ENCODE peak calls at places on chromosomes 1 and 21, in nine cellular contexts. L is HCT116, T is SK-N-SH, O is astrocyte, P is Karpas-422, K is hepatocyte, A is IMR-90, X is fibroblast of lung, D is GM23248. R is an unnamed sample. For H3K4me1 and H4K20me1, the result is how much of the 10 kb centered on the place peaks cover.

GRCh38 chr1:51044834-51045233 is 57.2 kb upstream of the C1orf185 start:
- DNase-seq in L (no peak), T (peak), O (no peak), P (peak), K (no peak), A (no peak), X (no peak), D (peak), R (no peak)

GRCh38 chr1:70504821-70505193 is 93.7 kb downstream of the CTH start:
- DNase-seq in L (no peak), T (peak), O (peak), P (no peak), K (peak), A (peak), X (peak), D (peak), R (no peak)

GRCh38 chr1:61356995-61357394 is 274.6 kb downstream of the NFIA start:
- DNase-seq in L (no peak), T (no peak), O (no peak), P (no peak), K (no peak), A (no peak), X (no peak), D (no peak), R (no peak)

GRCh38 chr1:25677193-25677773 is 60.7 kb downstream of the MAN1C1 start:
- DNase-seq in L (no peak), T (no peak), O (no peak), P (no peak), K (no peak), A (no peak), X (no peak), D (no peak), R (no peak)

GRCh38 chr1:229406798-229407197 is 27.1 kb downstream of the ACTA1 start:
- DNase-seq in L (no peak), T (no peak), O (no peak), P (peak), K (peak), A (no peak), X (no peak), D (no peak), R (no peak)

GRCh38 chr1:241703001-241703400 is 50.9 kb downstream of the WDR64 start:
- DNase-seq in L (no peak), T (no peak), O (no peak), P (no peak), K (no peak), A (no peak), X (no peak), D (peak), R (no peak)

GRCh38 chr21:37231671-37232070 is 35.5 kb downstream of the VPS26C start:
- DNase-seq in L (no peak), T (no peak), O (no peak), P (no peak), K (no peak), A (no peak), X (no peak), D (no peak), R (no peak)

GRCh38 chr1:220877348-220878095 is 1.7 kb upstream of the HLX start:
- DNase-seq in L (no peak), T (no peak), O (no peak), P (no peak), K (no peak), A (no peak), X (no peak), D (no peak), R (no peak)

GRCh38 chr1:166235728-166236127 is 68.9 kb upstream of the FAM78B start:
- DNase-seq in L (no peak), T (no peak), O (no peak), P (no peak), K (no peak), A (no peak), X (no peak), D (no peak), R (no peak)

GRCh38 chr21:43826623-43826974 is 37.2 kb downstream of the RRP1 start:
- DNase-seq in L (no peak), T (peak), O (no peak), P (no peak), K (peak), A (no peak), X (no peak), D (no peak), R (no peak)

GRCh38 chr1:36367798-36368197 is 17.9 kb downstream of the STK40 start:
- DNase-seq in L (no peak), T (no peak), O (no peak), P (no peak), K (peak), A (no peak), X (peak), D (no peak), R (no peak)

GRCh38 chr1:67748630-67749029 is 63.6 kb downstream of the GADD45A start:
- DNase-seq in L (no peak), T (no peak), O (peak), P (no peak), K (peak), A (peak), X (peak), D (peak), R (peak)

GRCh38 chr21:41948901-41949300 is 4.9 kb downstream of the C2CD2 start:
- DNase-seq in L (no peak), T (no peak), O (no peak), P (no peak), K (no peak), A (no peak), X (no peak), D (no peak), R (no peak)

GRCh38 chr1:27548136-27548853 is 55.6 kb downstream of the AHDC1 start:
- DNase-seq in L (no peak), T (no peak), O (no peak), P (no peak), K (no peak), A (no peak), X (no peak), D (no peak), R (no peak)

GRCh38 chr1:27542463-27543273 is 52.7 kb upstream of the WASF2 start:
- DNase-seq in L (peak), T (no peak), O (peak), P (no peak), K (peak), A (peak), X (peak), D (peak), R (peak)

GRCh38 chr1:27545876-27546275 is 55.9 kb upstream of the WASF2 start:
- DNase-seq in L (no peak), T (no peak), O (no peak), P (no peak), K (no peak), A (no peak), X (no peak), D (peak), R (no peak)

GRCh38 chr1:27547220-27548116 is 56.5 kb downstream of the AHDC1 start:
- DNase-seq in L (no peak), T (peak), O (no peak), P (no peak), K (no peak), A (no peak), X (no peak), D (no peak), R (no peak)

DNA sequence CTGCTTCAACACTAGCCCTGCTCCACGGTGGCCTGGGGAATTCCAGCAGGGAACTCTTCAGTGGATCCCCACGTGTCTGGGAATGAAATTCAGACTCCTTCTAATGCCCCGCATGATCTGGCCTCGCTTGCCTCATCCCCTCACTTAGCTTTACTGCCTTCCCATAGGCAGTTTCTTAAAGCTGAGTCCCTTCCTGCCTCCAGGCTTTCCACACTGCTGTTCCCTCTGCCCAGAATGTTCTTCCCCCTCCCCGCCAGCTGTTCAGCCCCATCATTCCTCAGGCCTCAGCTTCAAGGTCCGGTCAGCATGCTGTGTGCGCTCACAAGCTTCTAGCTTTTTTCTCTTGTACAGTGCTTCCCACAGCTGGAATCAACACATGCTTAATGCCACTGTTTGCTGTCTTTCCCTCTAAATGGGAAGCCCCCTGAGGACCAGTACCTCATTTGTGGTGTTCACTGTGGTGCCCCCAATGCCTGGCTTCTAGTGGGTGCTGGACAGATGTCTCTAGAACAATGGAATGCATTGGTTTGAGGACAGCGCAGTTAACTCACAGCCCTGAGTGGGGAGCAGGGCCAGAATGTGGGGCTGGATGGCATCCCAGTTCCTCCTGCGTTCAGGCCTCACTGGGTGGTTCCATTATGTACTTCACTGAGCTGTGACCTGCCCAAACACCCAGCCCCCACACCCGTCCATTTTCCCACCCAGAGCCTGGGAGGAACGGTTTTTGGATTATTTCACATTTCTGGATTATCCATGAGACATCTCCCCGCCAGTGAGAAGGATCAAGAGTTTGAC is 55.0 kb upstream of the WASF2 start:
- DNase-seq in L (no peak), T (no peak), O (peak), P (no peak), K (no peak), A (peak), X (peak), D (peak), R (no peak)
- H3K4me1 ChIP-seq in L (half or more), T (under half), O (under half), P (under half), K (half or more), A (under half), X (under half), D (half or more), R (under half)

GRCh38 chr21:34826818-34827217 is 158.0 kb downstream of the CLIC6 start:
- DNase-seq in L (no peak), T (no peak), O (no peak), P (no peak), K (no peak), A (no peak), X (no peak), D (no peak), R (no peak)
- H4K20me1 ChIP-seq in L (under half), T (under half), O (half or more), P (under half), K (under half), A (under half), X (under half), D (under half), R (under half)

GRCh38 chr1:101174722-101175121 is 62.1 kb upstream of the S1PR1 start:
- DNase-seq in L (no peak), T (no peak), O (peak), P (no peak), K (no peak), A (peak), X (peak), D (peak), R (peak)
- H3K27ac ChIP-seq in L (no peak), T (peak), O (peak), P (no peak), K (no peak), A (peak), X (no peak), D (peak), R (no peak)

GRCh38 chr1:8597455-8597854 is 220.0 kb downstream of the RERE start:
- DNase-seq in L (no peak), T (peak), O (peak), P (no peak), K (no peak), A (peak), X (peak), D (peak), R (no peak)
- H3K4me1 ChIP-seq in L (under half), T (under half), O (under half), P (under half), K (under half), A (under half), X (under half), D (under half), R (under half)